ENCODE peak calls at places on chromosome X, in ten cellular contexts. B is adrenal gland, Y is cardiac muscle cell, S is fibroblast of lung, P is heart right ventricle, A is spleen, Z is H1, L is Peyer's patch, X is astrocyte, W is body of pancreas. F is an unnamed sample.

GRCh38 chrX:69158166-69159040 is 6.8 kb downstream of the PJA1 start:
- DNase-seq in B (peak; percentile 39), Y (peak; percentile 66), S (peak; percentile 72), P (peak; percentile 41), A (no peak), Z (no peak), L (no peak), X (peak; percentile 61), W (peak; percentile 68), F (peak; percentile 83)

GRCh38 chrX:109874548-109874947 is 128.4 kb upstream of the TMEM164 start:
- DNase-seq in B (no peak), Y (no peak), S (no peak), P (no peak), A (no peak), Z (no peak), L (no peak), X (no peak), W (no peak), F (peak; percentile 49)

GRCh38 chrX:109475174-109475891 is 6.6 kb downstream of the GUCY2F start:
- DNase-seq in B (peak; percentile 42), Y (peak; percentile 77), S (peak; percentile 39), P (no peak), A (no peak), Z (no peak), L (no peak), X (peak; percentile 12), W (peak; percentile 35), F (peak; percentile 56)

GRCh38 chrX:12972239-12972638 is 2.7 kb upstream of the TMSB4X start:
- DNase-seq in B (no peak), Y (no peak), S (no peak), P (no peak), A (no peak), Z (no peak), L (no peak), X (no peak), W (no peak), F (no peak)

GRCh38 chrX:141185366-141185765 is 8.4 kb upstream of the LDOC1 start:
- DNase-seq in B (no peak), Y (no peak), S (no peak), P (no peak), A (no peak), Z (no peak), L (no peak), X (no peak), W (no peak), F (no peak)

GRCh38 chrX:41616255-41616654 is 72.5 kb upstream of the GPR34 start:
- DNase-seq in B (no peak), Y (no peak), S (no peak), P (no peak), A (no peak), Z (no peak), L (no peak), X (no peak), W (no peak), F (no peak)

GRCh38 chrX:70166601-70167590 is 10.4 kb upstream of the DGAT2L6 start:
- DNase-seq in B (no peak), Y (no peak), S (peak; percentile 78), P (no peak), A (no peak), Z (no peak), L (no peak), X (peak; percentile 67), W (no peak), F (peak; percentile 58)

GRCh38 chrX:103063191-103063845 is 653 bp downstream of the BEX1 start:
- DNase-seq in B (peak; percentile 20), Y (peak; percentile 61), S (peak; percentile 26), P (no peak), A (no peak), Z (peak; percentile 7), L (no peak), X (peak; percentile 10), W (peak; percentile 36), F (peak; percentile 1)

GRCh38 chrX:73268463-73268862 is 53.8 kb upstream of the NAP1L2 start:
- DNase-seq in B (no peak), Y (no peak), S (no peak), P (no peak), A (no peak), Z (no peak), L (no peak), X (no peak), W (no peak), F (peak; percentile 77)

GRCh38 chrX:73270753-73271152 is 56.1 kb upstream of the NAP1L2 start:
- DNase-seq in B (no peak), Y (no peak), S (no peak), P (no peak), A (no peak), Z (no peak), L (no peak), X (no peak), W (no peak), F (no peak)

GRCh38 chrX:73266766-73267165 is 52.1 kb upstream of the NAP1L2 start:
- DNase-seq in B (no peak), Y (no peak), S (no peak), P (no peak), A (no peak), Z (no peak), L (no peak), X (no peak), W (no peak), F (no peak)

GRCh38 chrX:73267979-73268378 is 53.3 kb upstream of the NAP1L2 start:
- DNase-seq in B (no peak), Y (no peak), S (no peak), P (no peak), A (no peak), Z (no peak), L (no peak), X (no peak), W (no peak), F (peak; percentile 57)

GRCh38 chrX:73267206-73267605 is 52.6 kb upstream of the NAP1L2 start:
- DNase-seq in B (no peak), Y (no peak), S (no peak), P (no peak), A (no peak), Z (no peak), L (no peak), X (no peak), W (no peak), F (no peak)
- TF ChIP-seq CTCF in B (no peak), Y (no peak), S (no peak), P (no peak), A (no peak), Z (no peak), L (no peak), X (no peak), W (no peak), F (no peak)

DNA sequence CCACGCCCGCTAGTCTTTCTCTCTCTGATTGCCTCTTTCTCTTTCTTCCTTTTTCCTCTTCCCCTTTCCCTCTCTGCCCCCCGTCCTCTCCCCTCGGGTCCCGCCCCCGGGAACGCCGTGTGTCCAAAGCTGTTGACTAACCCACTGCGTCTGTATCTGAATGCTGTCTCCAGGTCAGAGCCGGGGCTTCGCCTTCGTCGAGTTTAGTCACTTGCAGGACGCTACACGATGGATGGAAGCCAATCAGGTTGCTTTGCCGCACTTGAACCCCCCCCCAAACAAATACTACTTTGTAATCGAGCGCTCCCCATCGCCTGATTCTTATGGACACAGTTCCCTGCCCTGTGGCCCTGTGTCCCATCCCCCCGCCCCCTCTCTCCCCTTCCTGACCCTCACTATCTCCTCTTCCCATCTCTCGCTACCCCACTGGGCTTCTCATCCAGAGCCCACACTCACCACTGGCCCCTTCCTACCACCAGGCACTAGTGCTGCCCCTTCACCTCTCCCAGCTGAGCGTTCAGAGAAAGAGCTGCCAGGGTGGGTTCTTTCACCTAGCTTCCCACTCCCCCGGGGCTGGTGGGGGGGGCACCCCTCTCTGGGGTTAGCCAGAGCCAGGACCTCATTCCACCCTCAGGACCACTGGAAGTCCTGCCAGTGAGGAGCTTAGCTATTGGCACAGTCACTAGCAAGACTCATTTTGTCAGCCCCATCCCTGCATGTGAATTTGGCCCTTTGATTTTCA is 18.6 kb upstream of the UBA1 start:
- DNase-seq in B (peak; percentile 14), Y (no peak), S (no peak), P (no peak), A (peak; percentile 54), Z (no peak), L (no peak), X (no peak), W (no peak), F (no peak)
- H3K36me3 ChIP-seq in B (no peaks in the 10 kb centered on the region), Y (no peaks in the 10 kb centered on the region), S (peaks cover 7% of the 10 kb centered on the region), P (no peaks in the 10 kb centered on the region), A (peaks cover 100% of the 10 kb centered on the region), Z (peaks cover 8% of the 10 kb centered on the region), L (no peaks in the 10 kb centered on the region), X (peaks cover 3% of the 10 kb centered on the region), W (peaks cover 5% of the 10 kb centered on the region), F (peaks cover 23% of the 10 kb centered on the region)

GRCh38 chrX:137549846-137550534 is 15.9 kb upstream of the ZIC3 start:
- DNase-seq in B (no peak), Y (no peak), S (no peak), P (no peak), A (no peak), Z (no peak), L (no peak), X (no peak), W (no peak), F (no peak)

GRCh38 chrX:137550561-137551305 is 15.2 kb upstream of the ZIC3 start:
- DNase-seq in B (no peak), Y (no peak), S (no peak), P (no peak), A (no peak), Z (no peak), L (no peak), X (no peak), W (no peak), F (no peak)

GRCh38 chrX:137547291-137547690 is 18.6 kb upstream of the ZIC3 start:
- DNase-seq in B (no peak), Y (peak; percentile 26), S (no peak), P (no peak), A (no peak), Z (no peak), L (no peak), X (no peak), W (no peak), F (no peak)

GRCh38 chrX:137548261-137548660 is 17.7 kb upstream of the ZIC3 start:
- DNase-seq in B (no peak), Y (no peak), S (no peak), P (no peak), A (no peak), Z (no peak), L (no peak), X (no peak), W (no peak), F (no peak)

GRCh38 chrX:137549073-137549472 is 16.9 kb upstream of the ZIC3 start:
- DNase-seq in B (no peak), Y (no peak), S (no peak), P (no peak), A (no peak), Z (no peak), L (no peak), X (no peak), W (no peak), F (no peak)
- H3K4me3 ChIP-seq in B (no peak overlapping the region), Y (no peak overlapping the region), S (no peak overlapping the region), P (no peak overlapping the region), A (no peak overlapping the region), Z (peak overlapping the region; percentile 44), L (no peak overlapping the region), X (no peak overlapping the region), W (no peak overlapping the region), F (no peak overlapping the region)

GRCh38 chrX:39247536-39247935 is 446.3 kb downstream of the MID1IP1 start:
- DNase-seq in B (no peak), Y (no peak), S (no peak), P (no peak), A (no peak), Z (no peak), L (no peak), X (no peak), W (no peak), F (no peak)

GRCh38 chrX:39244146-39244545 is 442.9 kb downstream of the MID1IP1 start:
- DNase-seq in B (no peak), Y (no peak), S (no peak), P (no peak), A (no peak), Z (no peak), L (no peak), X (no peak), W (no peak), F (no peak)

GRCh38 chrX:39245024-39245423 is 443.8 kb downstream of the MID1IP1 start:
- DNase-seq in B (no peak), Y (no peak), S (no peak), P (no peak), A (no peak), Z (no peak), L (no peak), X (no peak), W (no peak), F (no peak)

GRCh38 chrX:39238017-39238416 is 436.8 kb downstream of the MID1IP1 start:
- DNase-seq in B (no peak), Y (no peak), S (peak; percentile 3), P (no peak), A (no peak), Z (no peak), L (no peak), X (no peak), W (no peak), F (no peak)

DNA sequence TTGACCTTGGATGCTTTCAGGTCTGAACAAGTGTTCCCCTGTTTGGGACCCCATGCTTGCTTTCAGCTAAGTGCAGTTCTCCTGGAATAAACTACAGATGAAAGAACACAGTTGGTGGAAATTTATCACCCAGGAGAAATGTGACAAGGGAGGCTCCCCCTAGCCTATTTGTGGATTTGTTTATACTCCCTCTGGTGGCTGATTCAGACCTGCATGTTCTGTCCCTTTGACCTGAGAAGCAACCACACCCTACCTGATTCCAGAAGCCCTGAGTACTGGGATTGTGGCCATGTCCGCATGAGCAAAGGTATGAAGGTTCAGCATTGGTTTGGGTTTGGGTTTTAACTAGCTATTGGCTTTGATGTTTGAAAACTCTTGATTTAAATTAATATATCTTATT is 440.9 kb downstream of the MID1IP1 start:
- DNase-seq in B (no peak), Y (peak; percentile 62), S (peak; percentile 2), P (no peak), A (no peak), Z (no peak), L (no peak), X (peak; percentile 1), W (peak; percentile 26), F (peak; percentile 48)
- TF ChIP-seq CTCF in B (peak; percentile 46), Y (peak; percentile 28), S (peak; percentile 32), P (peak; percentile 47), A (peak; percentile 47), Z (peak; percentile 56), L (peak; percentile 70), X (peak; percentile 33), W (peak; percentile 64), F (peak; percentile 64)